ENCODE peak calls at places on chromosomes 16 and 17, in four cellular contexts. G is tibial artery, C is testis, J is IMR-90. H is an unnamed sample.
A peak's percentile ranks its signal among the peaks of the same experiment; 100 is the strongest.

GRCh38 chr17:16873654-16874035 is 98.3 kb downstream of the TNFRSF13B start:
- DNase-seq in G (no peak), C (no peak), J (no peak), H (no peak)

GRCh38 chr16:81571592-81572230 is 127.1 kb downstream of the CMIP start:
- DNase-seq in G (no peak), C (no peak), J (no peak), H (no peak)

GRCh38 chr16:66408181-66409048 is 18.7 kb upstream of the BEAN1 start:
- DNase-seq in G (no peak), C (peak; percentile 26), J (peak; percentile 88), H (peak; percentile 55)

GRCh38 chr17:1997587-1998425 is 27.3 kb downstream of the RTN4RL1 start:
- DNase-seq in G (no peak), C (peak; percentile 56), J (no peak), H (peak; percentile 12)

GRCh38 chr17:51857052-51857593 is 301.4 kb downstream of the CA10 start:
- DNase-seq in G (no peak), C (no peak), J (no peak), H (no peak)

GRCh38 chr16:62977876-62978275 is 941.6 kb upstream of the CDH8 start:
- DNase-seq in G (no peak), C (no peak), J (no peak), H (no peak)

GRCh38 chr16:17938546-17938945 is 398.0 kb downstream of the NPIPA8 start:
- DNase-seq in G (no peak), C (no peak), J (no peak), H (no peak)

GRCh38 chr17:83189013-83189672 is 109.7 kb downstream of the METRNL start:
- DNase-seq in G (peak; percentile 62), C (no peak), J (no peak), H (no peak)

GRCh38 chr16:51150159-51150893 is 744 bp downstream of the SALL1 start:
- DNase-seq in G (no peak), C (no peak), J (no peak), H (no peak)

GRCh38 chr16:21598676-21599157 is 660 bp upstream of the METTL9 start:
- DNase-seq in G (no peak), C (peak; percentile 30), J (no peak), H (no peak)

GRCh38 chr16:11210260-11210659 is 45.7 kb downstream of the SOCS1 start:
- DNase-seq in G (no peak), C (no peak), J (no peak), H (no peak)

GRCh38 chr17:17780941-17781590 is 55.7 kb downstream of the SREBF1 start:
- DNase-seq in G (peak; percentile 81), C (peak; percentile 34), J (peak; percentile 65), H (no peak)

GRCh38 chr16:46830417-46830901 is 521 bp downstream of the C16orf87 start:
- DNase-seq in G (no peak), C (peak; percentile 35), J (no peak), H (peak; percentile 6)

GRCh38 chr17:36203335-36203734 is 6.8 kb upstream of the CCL3L1 start:
- DNase-seq in G (no peak), C (no peak), J (no peak), H (no peak)

GRCh38 chr17:17344507-17345293 is 41.5 kb downstream of the NT5M start:
- DNase-seq in G (peak; percentile 54), C (no peak), J (no peak), H (no peak)

GRCh38 chr17:39235555-39236221 is 9.9 kb upstream of the STAC2 start:
- DNase-seq in G (peak; percentile 39), C (peak; percentile 48), J (peak; percentile 57), H (peak; percentile 45)

GRCh38 chr16:71424626-71425025 is 17.2 kb downstream of the TLE7 start:
- DNase-seq in G (no peak), C (no peak), J (no peak), H (no peak)

GRCh38 chr16:87366930-87367329 is 16.6 kb downstream of the FBXO31 start:
- DNase-seq in G (no peak), C (no peak), J (no peak), H (no peak)

GRCh38 chr16:12426122-12426521 is 377.6 kb downstream of the CPPED1 start:
- DNase-seq in G (no peak), C (no peak), J (peak; percentile 26), H (peak; percentile 50)

GRCh38 chr17:63150994-63151464 is 185.0 kb downstream of the TANC2 start:
- DNase-seq in G (no peak), C (no peak), J (peak; percentile 80), H (peak; percentile 55)

GRCh38 chr17:44209786-44210341 is 9.6 kb downstream of the UBTF start:
- DNase-seq in G (no peak), C (no peak), J (peak; percentile 40), H (no peak)

GRCh38 chr16:8717892-8718400 is 43.5 kb downstream of the ABAT start:
- DNase-seq in G (no peak), C (no peak), J (no peak), H (no peak)

GRCh38 chr16:67247698-67248400 is 568 bp upstream of the FHOD1 start:
- DNase-seq in G (no peak), C (no peak), J (no peak), H (no peak)

GRCh38 chr17:82752371-82753200 is 721 bp downstream of the TBCD start:
- DNase-seq in G (no peak), C (peak; percentile 24), J (no peak), H (no peak)

GRCh38 chr17:6589266-6589946 is 33.1 kb upstream of the PITPNM3 start:
- DNase-seq in G (no peak), C (no peak), J (peak; percentile 58), H (peak; percentile 69)

GRCh38 chr16:25258856-25259179 is 1.2 kb upstream of the ZKSCAN2 start:
- DNase-seq in G (no peak), C (no peak), J (no peak), H (no peak)

GRCh38 chr16:88810868-88811599 is 694 bp downstream of the APRT start:
- DNase-seq in G (peak; percentile 91), C (peak; percentile 87), J (peak; percentile 69), H (peak; percentile 71)

GRCh38 chr17:47225911-47226688 is 17.0 kb downstream of the MYL4 start:
- DNase-seq in G (no peak), C (no peak), J (peak; percentile 47), H (peak; percentile 5)

GRCh38 chr16:23302045-23302956 is at the start of gene SCNN1B:
- DNase-seq in G (no peak), C (no peak), J (no peak), H (no peak)

GRCh38 chr16:13379266-13379665 is 477.9 kb downstream of the SHISA9 start:
- DNase-seq in G (no peak), C (no peak), J (no peak), H (no peak)

GRCh38 chr16:57736419-57737281 is 1.1 kb downstream of the KATNB1 start:
- DNase-seq in G (no peak), C (peak; percentile 71), J (peak; percentile 87), H (peak; percentile 86)

GRCh38 chr16:77148121-77148520 is 42.9 kb upstream of the MON1B start:
- DNase-seq in G (no peak), C (no peak), J (no peak), H (no peak)

GRCh38 chr16:56353054-56353921 is 72.1 kb downstream of the AMFR start:
- DNase-seq in G (peak; percentile 57), C (peak; percentile 3), J (no peak), H (no peak)

GRCh38 chr17:55200904-55201608 is 63.7 kb upstream of the HLF start:
- DNase-seq in G (no peak), C (no peak), J (no peak), H (no peak)

GRCh38 chr16:81583893-81584705 is 139.5 kb downstream of the CMIP start:
- DNase-seq in G (no peak), C (no peak), J (peak; percentile 82), H (peak; percentile 63)

GRCh38 chr17:29771561-29771960 is 148.8 kb upstream of the CORO6 start:
- DNase-seq in G (no peak), C (no peak), J (no peak), H (no peak)

GRCh38 chr17:8255499-8255898 is 6.4 kb downstream of the PFAS start:
- DNase-seq in G (no peak), C (no peak), J (no peak), H (no peak)

GRCh38 chr16:23334421-23334853 is 32.3 kb downstream of the SCNN1B start:
- DNase-seq in G (no peak), C (no peak), J (no peak), H (no peak)

GRCh38 chr17:65456368-65457151 is 104.9 kb downstream of the AXIN2 start:
- DNase-seq in G (no peak), C (no peak), J (no peak), H (no peak)
- H3K4me3 ChIP-seq in G (no peak overlapping the region), C (no peak overlapping the region), J (no peak overlapping the region), H (no peak overlapping the region)

DNA sequence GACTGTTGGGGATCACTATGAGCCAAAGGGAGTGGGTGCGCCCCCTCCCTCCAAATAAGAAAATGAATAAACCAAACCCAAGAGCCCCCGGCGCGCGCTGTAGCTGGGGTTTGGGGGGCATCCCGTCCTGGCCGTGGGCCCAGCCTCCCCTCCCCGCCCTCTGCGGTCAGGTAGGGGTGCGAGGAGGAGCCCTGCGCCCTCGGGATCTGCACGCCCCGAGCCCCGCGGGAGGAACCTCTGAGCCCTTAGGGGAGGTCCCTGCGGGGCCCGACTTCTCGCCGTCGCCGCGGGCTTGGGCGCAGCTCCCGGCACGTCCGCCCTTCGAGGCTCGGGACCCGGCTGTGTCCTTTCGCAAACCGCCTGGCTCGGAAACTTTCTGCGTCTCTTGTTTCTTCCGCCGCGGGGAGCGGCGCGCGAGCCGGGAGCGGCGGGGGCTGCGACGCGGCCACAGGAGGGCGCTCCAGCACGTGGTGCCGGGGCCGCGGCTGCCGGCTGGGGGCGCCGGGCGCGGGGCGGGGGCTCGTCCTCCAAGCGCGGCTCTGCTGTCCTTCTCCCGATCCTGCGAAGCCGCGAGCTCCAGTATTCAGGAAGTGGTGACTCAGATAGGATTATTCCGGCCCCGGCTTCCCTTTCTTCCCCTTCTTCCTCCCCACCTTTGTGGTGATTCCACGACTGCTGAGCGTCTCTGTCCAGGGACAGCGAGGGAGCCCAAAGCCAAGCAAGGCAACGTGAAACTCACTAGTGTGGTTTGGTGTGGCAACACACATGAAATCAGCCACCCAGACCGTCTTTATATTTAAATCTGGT is 1.6 kb downstream of the PITPNC1 start:
- DNase-seq in G (peak; percentile 87), C (peak; percentile 81), J (peak; percentile 82), H (peak; percentile 74)
- TF ChIP-seq CTCF in G (peak; percentile 47), C (peak; percentile 91), J (peak; percentile 95), H (peak; percentile 31)

GRCh38 chr16:83136419-83136818 is 509.6 kb downstream of the CDH13 start:
- DNase-seq in G (no peak), C (no peak), J (no peak), H (no peak)

GRCh38 chr16:83137894-83138293 is 511.1 kb downstream of the CDH13 start:
- DNase-seq in G (no peak), C (no peak), J (no peak), H (peak; percentile 72)

GRCh38 chr16:83138512-83138911 is 511.7 kb downstream of the CDH13 start:
- DNase-seq in G (no peak), C (no peak), J (no peak), H (no peak)

GRCh38 chr16:83137326-83137770 is 510.6 kb downstream of the CDH13 start:
- DNase-seq in G (no peak), C (peak; percentile 38), J (peak; percentile 83), H (peak; percentile 85)

GRCh38 chr16:83136924-83137323 is 510.2 kb downstream of the CDH13 start:
- DNase-seq in G (no peak), C (no peak), J (no peak), H (no peak)
- H3K4me3 ChIP-seq in G (no peak overlapping the region), C (peak overlapping the region; percentile 32), J (peak overlapping the region; percentile 46), H (peak overlapping the region; percentile 58)

GRCh38 chr17:4789951-4790704 is 1.4 kb downstream of the GLTPD2 start:
- DNase-seq in G (peak; percentile 90), C (peak; percentile 82), J (peak; percentile 93), H (peak; percentile 78)
- TF ChIP-seq CTCF in G (peak; percentile 79), C (peak; percentile 84), J (peak; percentile 90), H (peak; percentile 48)

H was measured in AG10803.